ENCODE peak calls at places on chromosomes 11 and 22, in eight cellular contexts. G, E, U, I, Y, Q, J and N are unnamed samples.

GRCh38 chr11:94539420-94539819 is 4.3 kb upstream of the FUT4 start:
- DNase-seq in G (no peak), E (no peak), U (peak; percentile 32), I (peak; percentile 40), Y (no peak), Q (no peak), J (no peak), N (no peak)

GRCh38 chr11:73931039-73931645 is 19.7 kb upstream of the DNAJB13 start:
- DNase-seq in G (peak; percentile 81), E (peak; percentile 12), U (peak; percentile 79), I (no peak), Y (no peak), Q (peak; percentile 25), J (peak; percentile 87), N (peak; percentile 48)

GRCh38 chr11:10305262-10305963 is 540 bp downstream of the ADM start:
- DNase-seq in G (no peak), E (peak; percentile 35), U (peak; percentile 25), I (peak; percentile 33), Y (peak; percentile 86), Q (no peak), J (no peak), N (no peak)

GRCh38 chr22:47171441-47172221 is 409.2 kb downstream of the TBC1D22A start:
- DNase-seq in G (no peak), E (no peak), U (no peak), I (no peak), Y (no peak), Q (no peak), J (no peak), N (no peak)

GRCh38 chr22:35425971-35426800 is 26.2 kb downstream of the MCM5 start:
- DNase-seq in G (no peak), E (no peak), U (peak; percentile 56), I (no peak), Y (no peak), Q (no peak), J (peak; percentile 19), N (no peak)

GRCh38 chr22:37807410-37808293 is at the start of gene GCAT:
- DNase-seq in G (peak; percentile 96), E (peak; percentile 84), U (peak; percentile 99), I (peak; percentile 78), Y (peak; percentile 98), Q (peak; percentile 67), J (peak; percentile 91), N (peak; percentile 85)

GRCh38 chr11:126341760-126342161 is 13.7 kb upstream of the ST3GAL4 start:
- DNase-seq in G (no peak), E (no peak), U (peak; percentile 65), I (no peak), Y (no peak), Q (no peak), J (peak; percentile 76), N (no peak)

GRCh38 chr11:9264381-9265210 is 554 bp downstream of the DENND5A start:
- DNase-seq in G (peak; percentile 69), E (peak; percentile 35), U (peak; percentile 80), I (no peak), Y (peak; percentile 86), Q (peak; percentile 6), J (no peak), N (no peak)

GRCh38 chr22:23804781-23805291 is 18.1 kb downstream of the SMARCB1 start:
- DNase-seq in G (no peak), E (no peak), U (no peak), I (no peak), Y (no peak), Q (no peak), J (no peak), N (no peak)

GRCh38 chr11:122179966-122180365 is 64.0 kb upstream of the BLID start:
- DNase-seq in G (no peak), E (no peak), U (no peak), I (no peak), Y (no peak), Q (no peak), J (no peak), N (no peak)

GRCh38 chr22:19368876-19369275 is 62.7 kb downstream of the HIRA start:
- DNase-seq in G (no peak), E (no peak), U (no peak), I (no peak), Y (no peak), Q (no peak), J (no peak), N (no peak)

GRCh38 chr11:27204527-27204926 is 158.5 kb downstream of the CCDC34 start:
- DNase-seq in G (no peak), E (no peak), U (peak; percentile 32), I (no peak), Y (no peak), Q (no peak), J (no peak), N (no peak)

GRCh38 chr11:86160546-86161149 is 83.9 kb upstream of the EED start:
- DNase-seq in G (no peak), E (no peak), U (peak; percentile 93), I (no peak), Y (no peak), Q (no peak), J (no peak), N (no peak)

GRCh38 chr11:134498326-134499139 is 86.5 kb upstream of the B3GAT1 start:
- DNase-seq in G (peak; percentile 76), E (no peak), U (no peak), I (no peak), Y (no peak), Q (no peak), J (no peak), N (no peak)